ENCODE peak calls at places on chromosomes 16 and 17, in eight cellular contexts. E is D721Med, I is fibroblast of lung, T is ovary, F is keratinocyte, J is fibroblast of mammary gland, D is heart right ventricle, G is choroid plexus epithelial cell. X is an unnamed sample.

GRCh38 chr17:3531266-3532101 is 26.1 kb downstream of the TRPV3 start:
- DNase-seq in E (no peak), I (no peak), T (no peak), F (no peak), J (no peak), D (peak), G (no peak), X (no peak)

GRCh38 chr16:87874639-87875472 is 5.5 kb upstream of the SLC7A5 start:
- DNase-seq in E (no peak), I (no peak), T (no peak), F (no peak), J (no peak), D (no peak), G (no peak), X (no peak)

GRCh38 chr17:75842963-75843576 is 1.1 kb downstream of the UNC13D start:
- DNase-seq in E (no peak), I (no peak), T (no peak), F (no peak), J (no peak), D (no peak), G (no peak), X (no peak)

GRCh38 chr16:53775821-53776431 is 72.0 kb downstream of the FTO start:
- DNase-seq in E (no peak), I (peak), T (no peak), F (peak), J (peak), D (peak), G (peak), X (peak)

GRCh38 chr16:70540994-70541393 is 17.4 kb downstream of the SF3B3 start:
- DNase-seq in E (no peak), I (no peak), T (no peak), F (no peak), J (no peak), D (no peak), G (no peak), X (no peak)

GRCh38 chr17:28745777-28746473 is 2.1 kb downstream of the TRAF4 start:
- DNase-seq in E (no peak), I (no peak), T (peak), F (peak), J (no peak), D (no peak), G (no peak), X (no peak)

GRCh38 chr17:82236142-82236971 is 7.5 kb downstream of the SLC16A3 start:
- DNase-seq in E (peak), I (peak), T (peak), F (no peak), J (peak), D (peak), G (peak), X (no peak)

GRCh38 chr16:54342966-54343365 is 56.4 kb upstream of the IRX3 start:
- DNase-seq in E (no peak), I (no peak), T (no peak), F (peak), J (no peak), D (no peak), G (peak), X (no peak)

GRCh38 chr17:39261286-39261685 is 35.5 kb upstream of the STAC2 start:
- DNase-seq in E (no peak), I (no peak), T (no peak), F (no peak), J (no peak), D (no peak), G (no peak), X (no peak)

GRCh38 chr17:80968602-80969029 is 23.0 kb upstream of the CHMP6 start:
- DNase-seq in E (no peak), I (peak), T (peak), F (no peak), J (no peak), D (no peak), G (peak), X (peak)

GRCh38 chr16:80717611-80718010 is 86.8 kb downstream of the CDYL2 start:
- DNase-seq in E (no peak), I (no peak), T (no peak), F (no peak), J (no peak), D (no peak), G (no peak), X (no peak)

GRCh38 chr17:54968954-54969400 is 412 bp downstream of the STXBP4 start:
- DNase-seq in E (no peak), I (peak), T (no peak), F (no peak), J (peak), D (no peak), G (peak), X (no peak)

GRCh38 chr16:78072275-78072674 is 27.2 kb upstream of the WWOX start:
- DNase-seq in E (no peak), I (no peak), T (no peak), F (no peak), J (no peak), D (no peak), G (no peak), X (no peak)

GRCh38 chr17:73458191-73458590 is 146.4 kb upstream of the CDC42EP4 start:
- DNase-seq in E (no peak), I (no peak), T (no peak), F (no peak), J (no peak), D (no peak), G (no peak), X (no peak)

GRCh38 chr17:37446027-37446426 is 39.3 kb downstream of the TADA2A start:
- DNase-seq in E (no peak), I (no peak), T (no peak), F (no peak), J (no peak), D (no peak), G (no peak), X (peak)

GRCh38 chr16:12188674-12189249 is 212.2 kb downstream of the SNX29 start:
- DNase-seq in E (no peak), I (no peak), T (no peak), F (no peak), J (no peak), D (no peak), G (no peak), X (no peak)

GRCh38 chr16:75385507-75386152 is 47.7 kb downstream of the CFDP1 start:
- DNase-seq in E (no peak), I (peak), T (no peak), F (peak), J (peak), D (no peak), G (peak), X (peak)

GRCh38 chr16:15907863-15908478 is 19.6 kb upstream of the CEP20 start:
- DNase-seq in E (no peak), I (no peak), T (no peak), F (no peak), J (peak), D (no peak), G (peak), X (no peak)

GRCh38 chr16:81720973-81721907 is 57.9 kb upstream of the PLCG2 start:
- DNase-seq in E (no peak), I (peak), T (no peak), F (no peak), J (no peak), D (no peak), G (peak), X (no peak)

GRCh38 chr16:88369447-88370008 is 13.2 kb upstream of the ZNF469 start:
- DNase-seq in E (no peak), I (no peak), T (no peak), F (no peak), J (no peak), D (no peak), G (no peak), X (no peak)

GRCh38 chr16:88886915-88887521 is 20.6 kb upstream of the PABPN1L start:
- DNase-seq in E (no peak), I (peak), T (peak), F (no peak), J (peak), D (peak), G (no peak), X (no peak)

GRCh38 chr16:72094266-72094610 is 591 bp downstream of the DHX38 start:
- DNase-seq in E (no peak), I (no peak), T (no peak), F (no peak), J (no peak), D (no peak), G (peak), X (no peak)

GRCh38 chr17:31313982-31314787 is at the start of gene EVI2B:
- DNase-seq in E (no peak), I (peak), T (no peak), F (no peak), J (peak), D (no peak), G (peak), X (peak)

GRCh38 chr17:36937961-36938565 is 788 bp downstream of the LHX1 start:
- DNase-seq in E (no peak), I (peak), T (no peak), F (no peak), J (peak), D (no peak), G (peak), X (peak)

GRCh38 chr17:36209575-36209974 is 1.3 kb upstream of the CCL4L2 start:
- DNase-seq in E (no peak), I (no peak), T (no peak), F (no peak), J (no peak), D (no peak), G (no peak), X (no peak)

GRCh38 chr16:2752850-2753522 is 548 bp downstream of the SRRM2 start:
- DNase-seq in E (no peak), I (peak), T (peak), F (no peak), J (peak), D (peak), G (peak), X (peak)

GRCh38 chr16:53892155-53892554 is 188.2 kb downstream of the FTO start:
- DNase-seq in E (no peak), I (peak), T (peak), F (no peak), J (peak), D (no peak), G (peak), X (peak)

GRCh38 chr17:42281571-42282096 is 5.4 kb upstream of the STAT5B start:
- DNase-seq in E (no peak), I (no peak), T (peak), F (no peak), J (no peak), D (no peak), G (no peak), X (no peak)

GRCh38 chr16:57944961-57945739 is 25.8 kb downstream of the CNGB1 start:
- DNase-seq in E (no peak), I (no peak), T (no peak), F (no peak), J (no peak), D (no peak), G (no peak), X (no peak)

GRCh38 chr16:22926105-22926751 is 112.3 kb downstream of the HS3ST2 start:
- DNase-seq in E (no peak), I (no peak), T (no peak), F (no peak), J (no peak), D (peak), G (no peak), X (no peak)

GRCh38 chr16:69443809-69444611 is 19.6 kb downstream of the CYB5B start:
- DNase-seq in E (no peak), I (peak), T (peak), F (no peak), J (peak), D (no peak), G (peak), X (peak)

GRCh38 chr17:40310882-40311391 is 2.0 kb downstream of the RARA start:
- DNase-seq in E (no peak), I (no peak), T (no peak), F (no peak), J (no peak), D (peak), G (no peak), X (no peak)

GRCh38 chr16:30084816-30085159 is 6.9 kb downstream of the TBX6 start:
- DNase-seq in E (no peak), I (peak), T (peak), F (no peak), J (peak), D (peak), G (no peak), X (no peak)

GRCh38 chr17:77821114-77821513 is 137.4 kb upstream of the TNRC6C start:
- DNase-seq in E (no peak), I (no peak), T (no peak), F (no peak), J (no peak), D (peak), G (no peak), X (no peak)
- TF ChIP-seq CTCF in E (no peak), I (no peak), T (no peak), F (peak), J (no peak), D (peak), G (no peak), X (no peak)

GRCh38 chr16:4160663-4161436 is 44.6 kb upstream of the ADCY9 start:
- DNase-seq in E (no peak), I (no peak), T (no peak), F (no peak), J (peak), D (no peak), G (peak), X (no peak)
- TF ChIP-seq CTCF in E (no peak), I (no peak), T (no peak), F (no peak), J (peak), D (no peak), G (peak), X (no peak)

GRCh38 chr17:51799981-51800380 is 358.5 kb downstream of the CA10 start:
- DNase-seq in E (no peak), I (no peak), T (no peak), F (no peak), J (no peak), D (no peak), G (no peak), X (no peak)
- TF ChIP-seq CTCF in E (no peak), I (no peak), T (no peak), F (no peak), J (no peak), D (no peak), G (no peak), X (no peak)

GRCh38 chr16:10202650-10203049 is 20.4 kb upstream of the GRIN2A start:
- DNase-seq in E (no peak), I (no peak), T (no peak), F (no peak), J (no peak), D (no peak), G (no peak), X (no peak)
- TF ChIP-seq CTCF in E (no peak), I (no peak), T (no peak), F (no peak), J (no peak), D (no peak), G (no peak), X (peak)

GRCh38 chr16:5075637-5076036 is 4.0 kb downstream of the ALG1 start:
- DNase-seq in E (no peak), I (no peak), T (no peak), F (no peak), J (no peak), D (no peak), G (no peak), X (no peak)
- TF ChIP-seq CTCF in E (no peak), I (no peak), T (no peak), F (no peak), J (no peak), D (no peak), G (no peak), X (no peak)

GRCh38 chr16:20806168-20807050 is at the start of the genes ERI2 and REXO5:
- DNase-seq in E (peak), I (peak), T (peak), F (peak), J (peak), D (peak), G (peak), X (peak)
- TF ChIP-seq CTCF in E (peak), I (peak), T (no peak), F (peak), J (peak), D (peak), G (peak), X (peak)

DNA sequence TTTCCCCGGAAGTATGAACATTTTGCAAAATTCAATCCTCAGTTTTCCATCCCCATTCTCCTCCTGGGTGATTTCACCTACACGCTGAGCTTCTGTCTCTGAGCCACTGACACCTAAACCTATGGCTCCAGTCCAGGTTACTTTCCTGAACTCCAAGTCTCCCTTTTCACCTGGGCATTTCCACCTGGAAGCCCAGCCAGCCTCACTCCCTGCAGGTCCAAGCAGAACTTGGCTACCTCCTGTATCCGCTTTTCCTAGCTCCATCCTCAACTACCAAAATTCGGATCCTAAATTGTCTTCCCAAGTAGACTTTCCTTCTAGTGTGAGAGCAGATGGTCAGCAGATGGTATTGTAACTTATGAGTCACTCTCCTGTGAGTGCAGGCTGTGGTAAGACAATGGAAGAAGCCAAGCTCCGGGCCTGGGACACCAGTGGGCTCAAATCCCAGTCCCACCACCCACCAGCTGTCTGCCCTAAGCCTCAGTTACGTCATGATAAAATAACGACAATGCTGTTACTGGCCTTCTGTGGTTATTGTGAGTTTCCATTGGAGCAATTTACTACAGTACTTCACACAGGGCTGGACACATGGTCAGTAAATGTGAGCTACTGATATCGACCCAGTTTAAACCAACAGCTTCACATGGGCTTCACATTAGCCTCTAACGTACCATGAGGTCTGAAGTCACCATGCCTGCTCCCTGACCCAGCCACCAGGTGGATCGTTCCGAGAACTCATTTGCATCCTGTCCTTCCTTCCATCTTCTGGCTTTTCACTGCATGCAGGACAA is 33.3 kb downstream of the PECAM1 start:
- DNase-seq in E (no peak), I (peak), T (peak), F (no peak), J (peak), D (peak), G (peak), X (peak)
- TF ChIP-seq CTCF in E (no peak), I (peak), T (no peak), F (no peak), J (peak), D (no peak), G (no peak), X (no peak)

GRCh38 chr17:7190276-7190917 is 11.2 kb upstream of the ASGR1 start:
- DNase-seq in E (no peak), I (no peak), T (no peak), F (no peak), J (no peak), D (no peak), G (no peak), X (no peak)

GRCh38 chr17:7183433-7184090 is 4.4 kb upstream of the ASGR1 start:
- DNase-seq in E (no peak), I (no peak), T (no peak), F (no peak), J (no peak), D (no peak), G (no peak), X (no peak)

GRCh38 chr17:7184647-7185046 is 5.5 kb upstream of the ASGR1 start:
- DNase-seq in E (no peak), I (no peak), T (no peak), F (no peak), J (no peak), D (no peak), G (no peak), X (no peak)

GRCh38 chr17:7184091-7184488 is 4.9 kb upstream of the ASGR1 start:
- DNase-seq in E (no peak), I (no peak), T (no peak), F (no peak), J (no peak), D (no peak), G (no peak), X (no peak)

DNA sequence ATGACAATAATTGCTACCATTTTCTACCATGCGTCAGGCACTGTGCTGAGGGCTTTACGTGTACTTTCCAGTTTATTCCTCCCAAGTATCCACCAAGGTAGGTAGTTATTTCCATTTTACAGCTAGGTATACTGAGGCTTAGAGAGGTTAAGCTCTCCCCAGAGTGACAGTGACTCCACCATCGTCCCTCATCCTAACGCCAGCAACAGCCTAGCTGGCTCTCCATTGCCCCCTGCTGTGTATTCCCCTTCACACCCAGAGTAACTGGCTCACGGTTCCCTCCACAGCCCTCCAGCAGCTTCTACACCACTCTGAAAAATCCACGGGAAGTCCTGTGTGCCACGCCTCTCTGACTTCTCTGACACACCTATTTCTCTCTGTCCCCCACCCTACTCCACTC is 7.1 kb upstream of the ASGR1 start:
- DNase-seq in E (no peak), I (no peak), T (no peak), F (no peak), J (peak), D (no peak), G (no peak), X (no peak)
- TF ChIP-seq CTCF in E (no peak), I (peak), T (no peak), F (peak), J (peak), D (peak), G (peak), X (no peak)

X was measured in astrocyte.